ENCODE peak calls at places on chromosomes 16 and 17, in four cellular contexts. One of them, this sample, is unnamed.
A peak's percentile ranks its signal among the peaks of the same experiment; 100 is the strongest.

GRCh38 chr17:78492116-78492799 is 84.9 kb downstream of the DNAH17 start:
- DNase-seq in GM12878: no peak
- DNase-seq in HepG2: no peak
- DNase-seq in K562: no peak
- DNase-seq in this sample: no peak

GRCh38 chr16:65961491-65962143 is 404.9 kb upstream of the CDH5 start:
- DNase-seq in GM12878: no peak
- DNase-seq in HepG2: no peak
- DNase-seq in K562: no peak
- DNase-seq in this sample: no peak

GRCh38 chr17:45704251-45704650 is 79.9 kb upstream of the CRHR1 start:
- DNase-seq in GM12878: no peak
- DNase-seq in HepG2: no peak
- DNase-seq in K562: no peak
- DNase-seq in this sample: no peak

GRCh38 chr16:85750827-85751641 is at the start of gene C16orf74:
- DNase-seq in GM12878: no peak
- DNase-seq in HepG2: no peak
- DNase-seq in K562: peak; percentile 48
- DNase-seq in this sample: peak; percentile 80

GRCh38 chr17:16915752-16916556 is 56.0 kb downstream of the TNFRSF13B start:
- DNase-seq in GM12878: peak; percentile 17
- DNase-seq in HepG2: peak; percentile 32
- DNase-seq in K562: peak; percentile 36
- DNase-seq in this sample: peak; percentile 73

GRCh38 chr17:78844301-78845005 is 3.8 kb upstream of the USP36 start:
- DNase-seq in GM12878: no peak
- DNase-seq in HepG2: no peak
- DNase-seq in K562: no peak
- DNase-seq in this sample: no peak

GRCh38 chr17:66353937-66354401 is 51.6 kb downstream of the PRKCA start:
- DNase-seq in GM12878: no peak
- DNase-seq in HepG2: no peak
- DNase-seq in K562: no peak
- DNase-seq in this sample: no peak

GRCh38 chr17:62562656-62563055 is 64.8 kb upstream of the MRC2 start:
- DNase-seq in GM12878: no peak
- DNase-seq in HepG2: peak; percentile 76
- DNase-seq in K562: peak; percentile 9
- DNase-seq in this sample: no peak

GRCh38 chr17:39191750-39192510 is 5.5 kb downstream of the CACNB1 start:
- DNase-seq in GM12878: no peak
- DNase-seq in HepG2: no peak
- DNase-seq in K562: no peak
- DNase-seq in this sample: no peak

GRCh38 chr16:457732-458400 is 32.4 kb downstream of the RAB11FIP3 start:
- DNase-seq in GM12878: no peak
- DNase-seq in HepG2: no peak
- DNase-seq in K562: no peak
- DNase-seq in this sample: no peak

GRCh38 chr17:63382136-63382535 is 64.0 kb downstream of the CYB561 start:
- DNase-seq in GM12878: no peak
- DNase-seq in HepG2: no peak
- DNase-seq in K562: no peak
- DNase-seq in this sample: no peak

GRCh38 chr17:51955245-51955644 is 203.3 kb downstream of the CA10 start:
- DNase-seq in GM12878: no peak
- DNase-seq in HepG2: no peak
- DNase-seq in K562: no peak
- DNase-seq in this sample: no peak

GRCh38 chr17:35788504-35788998 is 6.9 kb downstream of the MMP28 start:
- DNase-seq in GM12878: no peak
- DNase-seq in HepG2: no peak
- DNase-seq in K562: no peak
- DNase-seq in this sample: no peak

GRCh38 chr17:10435096-10435495 is 13.3 kb upstream of the MYH8 start:
- DNase-seq in GM12878: no peak
- DNase-seq in HepG2: no peak
- DNase-seq in K562: no peak
- DNase-seq in this sample: no peak

GRCh38 chr16:76535-77272 is 1.3 kb upstream of the MPG start:
- DNase-seq in GM12878: no peak
- DNase-seq in HepG2: peak; percentile 66
- DNase-seq in K562: peak; percentile 87
- DNase-seq in this sample: no peak

GRCh38 chr17:67544364-67544763 is 167.3 kb downstream of the PITPNC1 start:
- DNase-seq in GM12878: no peak
- DNase-seq in HepG2: no peak
- DNase-seq in K562: no peak
- DNase-seq in this sample: no peak

GRCh38 chr16:11757671-11758545 is 15.3 kb upstream of the TXNDC11 start:
- DNase-seq in GM12878: no peak
- DNase-seq in HepG2: peak; percentile 32
- DNase-seq in K562: no peak
- DNase-seq in this sample: peak; percentile 19

GRCh38 chr17:81833921-81834830 is 674 bp downstream of the PPP1R27 start:
- DNase-seq in GM12878: no peak
- DNase-seq in HepG2: no peak
- DNase-seq in K562: no peak
- DNase-seq in this sample: no peak

GRCh38 chr17:40371261-40371929 is 6.9 kb upstream of the GJD3 start:
- DNase-seq in GM12878: no peak
- DNase-seq in HepG2: peak; percentile 31
- DNase-seq in K562: peak; percentile 62
- DNase-seq in this sample: no peak

GRCh38 chr17:21502301-21502700 is 126.1 kb downstream of the KCNJ12 start:
- DNase-seq in GM12878: no peak
- DNase-seq in HepG2: no peak
- DNase-seq in K562: no peak
- DNase-seq in this sample: no peak

GRCh38 chr16:906296-906695 is 64.5 kb downstream of the LMF1 start:
- DNase-seq in GM12878: no peak
- DNase-seq in HepG2: no peak
- DNase-seq in K562: no peak
- DNase-seq in this sample: no peak

DNA sequence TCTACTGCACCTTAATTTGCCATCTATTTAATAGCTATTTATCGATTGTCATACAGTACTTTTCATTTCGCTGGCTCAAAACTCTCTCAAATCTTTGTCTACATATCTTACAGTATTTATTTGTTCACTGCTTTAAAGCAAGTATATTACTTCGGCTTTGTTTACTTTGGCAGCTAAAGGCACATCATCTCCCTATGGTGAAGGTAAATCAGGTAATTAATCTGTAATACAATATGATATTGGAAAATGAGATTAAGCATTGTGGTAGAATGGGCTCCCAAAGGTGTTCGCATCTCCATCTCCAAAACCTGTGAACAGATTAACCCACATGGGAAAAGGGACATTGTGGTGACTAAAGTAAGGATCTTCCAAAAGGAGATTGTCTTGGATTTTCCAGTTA is 6.5 kb downstream of the TMEM170A start:
- DNase-seq in GM12878: no peak
- DNase-seq in HepG2: no peak
- DNase-seq in K562: no peak
- DNase-seq in this sample: no peak
- TF ChIP-seq SP1 in GM12878: no peak
- TF ChIP-seq SP1 in HepG2: no peak
- TF ChIP-seq SP1 in K562: no peak
- TF ChIP-seq SP1 in this sample: no peak

DNA sequence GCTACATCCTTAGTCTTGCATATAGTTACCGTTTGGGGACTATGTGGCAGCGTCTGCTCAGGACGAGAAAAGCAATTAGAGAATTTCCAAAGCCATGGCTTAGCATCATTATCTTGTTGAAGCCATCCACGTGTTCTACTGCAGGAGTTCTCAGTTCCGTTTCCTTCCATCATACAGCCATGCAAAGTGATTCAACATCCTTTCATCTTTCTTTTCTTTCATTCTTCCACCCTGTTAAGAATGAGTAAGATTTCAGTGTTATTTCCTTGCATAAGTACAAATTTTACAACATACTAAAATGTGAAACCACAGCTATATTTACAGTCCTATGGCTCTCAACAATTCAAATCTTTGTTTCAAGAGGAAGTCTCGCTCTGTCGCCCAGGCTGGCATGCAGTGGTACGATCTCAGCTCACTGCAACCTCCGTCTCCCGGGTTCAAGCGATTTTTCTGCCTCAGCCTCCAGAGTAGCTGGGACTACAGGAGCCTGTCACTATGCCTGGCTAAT is 3.8 kb downstream of the MARF1 start:
- DNase-seq in GM12878: peak; percentile 77
- DNase-seq in HepG2: no peak
- DNase-seq in K562: no peak
- DNase-seq in this sample: no peak
- TF ChIP-seq BHLHE40 in GM12878: peak; percentile 65
- TF ChIP-seq BHLHE40 in HepG2: no peak
- TF ChIP-seq BHLHE40 in K562: no peak
- TF ChIP-seq BHLHE40 in this sample: no peak

DNA sequence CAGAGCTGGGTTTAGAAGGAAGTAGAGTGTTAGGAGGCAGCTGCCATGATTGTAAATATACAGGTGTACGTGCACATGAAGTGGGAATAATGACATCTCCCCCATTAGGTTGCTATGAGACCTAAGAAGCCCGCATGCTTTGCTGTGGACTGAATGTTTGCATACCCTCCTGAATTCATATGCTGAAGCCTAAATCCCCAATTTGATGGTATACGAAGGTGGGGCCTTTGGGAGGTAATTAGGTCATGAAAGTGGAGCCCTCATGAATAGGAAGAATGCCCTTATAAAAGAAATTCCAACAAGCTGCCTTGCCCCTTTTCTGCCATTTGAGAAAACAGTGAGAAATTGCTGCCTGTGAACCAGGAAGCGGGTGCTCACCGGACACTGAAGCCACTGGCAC is 44.0 kb downstream of the CCDC182 start:
- DNase-seq in GM12878: no peak
- DNase-seq in HepG2: no peak
- DNase-seq in K562: no peak
- DNase-seq in this sample: no peak
- TF ChIP-seq SP1 in GM12878: no peak
- TF ChIP-seq SP1 in HepG2: no peak
- TF ChIP-seq SP1 in K562: no peak
- TF ChIP-seq SP1 in this sample: no peak

GRCh38 chr17:27975146-27976011 is 67.1 kb upstream of the NLK start:
- DNase-seq in GM12878: no peak
- DNase-seq in HepG2: no peak
- DNase-seq in K562: peak; percentile 62
- DNase-seq in this sample: no peak

GRCh38 chr17:27974531-27975145 is 67.8 kb upstream of the NLK start:
- DNase-seq in GM12878: no peak
- DNase-seq in HepG2: no peak
- DNase-seq in K562: no peak
- DNase-seq in this sample: no peak

GRCh38 chr17:27970587-27970986 is 71.9 kb upstream of the NLK start:
- DNase-seq in GM12878: no peak
- DNase-seq in HepG2: no peak
- DNase-seq in K562: peak; percentile 78
- DNase-seq in this sample: no peak

GRCh38 chr17:27974045-27974436 is 68.4 kb upstream of the NLK start:
- DNase-seq in GM12878: no peak
- DNase-seq in HepG2: no peak
- DNase-seq in K562: no peak
- DNase-seq in this sample: no peak

DNA sequence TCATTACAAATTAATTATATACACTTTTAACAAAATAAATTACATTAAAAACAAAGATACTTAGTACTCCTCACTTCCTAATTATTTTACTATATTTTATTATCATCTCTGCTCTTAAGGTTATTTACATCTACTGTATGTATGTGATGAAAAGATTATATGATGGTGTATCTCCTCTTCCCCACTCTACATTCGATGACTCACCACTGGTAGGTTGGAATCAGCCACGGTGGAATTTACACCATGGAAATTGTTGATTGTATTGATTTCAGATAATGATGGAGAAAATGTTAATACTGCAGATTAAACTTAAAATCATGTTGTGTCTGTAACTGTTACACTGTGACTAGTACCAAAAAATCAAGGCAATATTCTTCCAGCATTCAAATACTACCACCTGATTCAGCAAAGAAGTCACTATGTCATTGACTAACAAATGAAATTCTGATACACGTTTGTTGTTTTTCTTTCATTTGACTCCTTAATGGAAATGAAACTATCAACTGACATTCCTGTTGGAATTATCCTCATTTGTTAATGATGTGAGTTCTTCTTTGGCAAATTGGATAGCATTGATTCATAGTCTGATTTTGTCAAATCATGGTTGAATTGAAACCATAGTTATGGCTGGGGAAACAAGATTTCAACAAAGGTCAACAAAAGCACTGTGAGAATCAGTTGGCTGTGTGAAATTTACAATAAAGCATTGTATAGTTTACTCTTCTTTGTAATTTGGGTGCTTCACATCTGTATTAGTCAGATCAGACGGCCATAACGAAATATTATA is 69.0 kb upstream of the NLK start:
- DNase-seq in GM12878: no peak
- DNase-seq in HepG2: no peak
- DNase-seq in K562: no peak
- DNase-seq in this sample: no peak
- TF ChIP-seq BHLHE40 in GM12878: no peak
- TF ChIP-seq BHLHE40 in HepG2: no peak
- TF ChIP-seq BHLHE40 in K562: no peak
- TF ChIP-seq BHLHE40 in this sample: no peak

GRCh38 chr17:44256671-44257070 is 11.3 kb downstream of the SLC4A1 start:
- DNase-seq in GM12878: no peak
- DNase-seq in HepG2: no peak
- DNase-seq in K562: no peak
- DNase-seq in this sample: no peak
- TF ChIP-seq SP1 in GM12878: no peak
- TF ChIP-seq SP1 in HepG2: no peak
- TF ChIP-seq SP1 in K562: no peak
- TF ChIP-seq SP1 in this sample: no peak

DNA sequence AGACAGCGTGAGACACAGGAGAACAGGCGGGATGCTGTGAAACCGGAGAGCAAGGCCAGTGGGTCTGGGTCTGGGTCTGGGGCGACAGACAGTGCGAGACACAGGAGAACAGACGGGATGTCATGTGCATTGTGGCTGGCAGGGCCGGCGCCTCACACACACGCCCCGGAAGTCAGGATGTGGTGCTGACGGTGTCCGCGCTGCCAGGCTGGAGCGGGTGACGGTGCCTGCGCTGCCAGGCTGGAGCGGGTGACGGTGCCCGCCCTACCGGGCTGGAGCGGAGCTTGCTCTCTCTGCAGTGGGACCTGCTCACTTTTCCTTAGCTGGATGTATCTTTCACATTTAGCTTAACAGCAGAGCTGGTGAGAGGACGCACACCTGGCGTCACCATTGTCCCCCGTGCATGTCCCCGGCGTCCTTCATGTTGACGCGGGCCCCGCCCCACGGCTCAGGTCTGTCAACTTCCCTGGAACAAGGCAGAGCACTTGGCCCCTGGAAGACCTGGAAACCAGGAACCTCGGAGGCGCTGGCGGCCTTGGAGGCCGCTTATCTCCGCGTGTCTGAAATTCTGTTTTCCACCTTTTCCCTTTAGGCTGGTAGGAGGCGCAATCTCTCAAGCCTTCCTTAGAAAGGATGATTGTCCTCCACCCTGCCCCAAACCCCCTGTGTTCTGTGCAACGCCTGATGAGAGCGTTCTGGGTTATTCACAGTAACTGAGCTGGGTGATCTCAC is 43.1 kb upstream of the ZNF750 start:
- DNase-seq in GM12878: no peak
- DNase-seq in HepG2: no peak
- DNase-seq in K562: peak; percentile 18
- DNase-seq in this sample: no peak
- TF ChIP-seq BHLHE40 in GM12878: no peak
- TF ChIP-seq BHLHE40 in HepG2: no peak
- TF ChIP-seq BHLHE40 in K562: no peak
- TF ChIP-seq BHLHE40 in this sample: no peak